ENCODE peak calls at places on chromosomes 5 and 9, in ten cellular contexts. One of them, this sample, is unnamed.
A peak's percentile ranks its signal among the peaks of the same experiment; 100 is the strongest.

GRCh38 chr9:114911167-114911821 is 19.1 kb downstream of the TNFSF8 start:
- DNase-seq in upper lobe of right lung: no peak
- DNase-seq in glutamatergic neuron: no peak
- DNase-seq in cardiac fibroblast: peak; percentile 70
- DNase-seq in mammary epithelial cell: peak; percentile 48
- DNase-seq in nephron progenitor cell: peak; percentile 11
- DNase-seq in B cell: no peak
- DNase-seq in HCT116: no peak
- DNase-seq in psoas muscle: no peak
- DNase-seq in activated CD8-positive, alpha-beta T cell treated with anti-CD3 and anti-CD28 coated beads for 36 hours: no peak
- DNase-seq in this sample: no peak

GRCh38 chr9:88979021-88979420 is 12.2 kb upstream of the S1PR3 start:
- DNase-seq in upper lobe of right lung: no peak
- DNase-seq in glutamatergic neuron: no peak
- DNase-seq in cardiac fibroblast: no peak
- DNase-seq in mammary epithelial cell: no peak
- DNase-seq in nephron progenitor cell: no peak
- DNase-seq in B cell: no peak
- DNase-seq in HCT116: no peak
- DNase-seq in psoas muscle: no peak
- DNase-seq in activated CD8-positive, alpha-beta T cell treated with anti-CD3 and anti-CD28 coated beads for 36 hours: no peak
- DNase-seq in this sample: no peak

GRCh38 chr5:27571681-27572080 is 533.3 kb upstream of the CDH9 start:
- DNase-seq in upper lobe of right lung: no peak
- DNase-seq in glutamatergic neuron: no peak
- DNase-seq in cardiac fibroblast: peak; percentile 4
- DNase-seq in mammary epithelial cell: no peak
- DNase-seq in nephron progenitor cell: no peak
- DNase-seq in B cell: no peak
- DNase-seq in HCT116: no peak
- DNase-seq in psoas muscle: no peak
- DNase-seq in activated CD8-positive, alpha-beta T cell treated with anti-CD3 and anti-CD28 coated beads for 36 hours: no peak
- DNase-seq in this sample: no peak

GRCh38 chr5:159854916-159855315 is 61.4 kb upstream of the ADRA1B start:
- DNase-seq in upper lobe of right lung: no peak
- DNase-seq in glutamatergic neuron: no peak
- DNase-seq in cardiac fibroblast: peak; percentile 48
- DNase-seq in mammary epithelial cell: no peak
- DNase-seq in nephron progenitor cell: no peak
- DNase-seq in B cell: no peak
- DNase-seq in HCT116: no peak
- DNase-seq in psoas muscle: peak; percentile 18
- DNase-seq in activated CD8-positive, alpha-beta T cell treated with anti-CD3 and anti-CD28 coated beads for 36 hours: no peak
- DNase-seq in this sample: no peak

GRCh38 chr9:126953089-126953809 is 38.7 kb downstream of the RALGPS1 start:
- DNase-seq in upper lobe of right lung: no peak
- DNase-seq in glutamatergic neuron: no peak
- DNase-seq in cardiac fibroblast: peak; percentile 48
- DNase-seq in mammary epithelial cell: no peak
- DNase-seq in nephron progenitor cell: no peak
- DNase-seq in B cell: no peak
- DNase-seq in HCT116: no peak
- DNase-seq in psoas muscle: no peak
- DNase-seq in activated CD8-positive, alpha-beta T cell treated with anti-CD3 and anti-CD28 coated beads for 36 hours: no peak
- DNase-seq in this sample: no peak

GRCh38 chr5:4036861-4037260 is 441.2 kb downstream of the IRX1 start:
- DNase-seq in upper lobe of right lung: no peak
- DNase-seq in glutamatergic neuron: no peak
- DNase-seq in cardiac fibroblast: no peak
- DNase-seq in mammary epithelial cell: no peak
- DNase-seq in nephron progenitor cell: no peak
- DNase-seq in B cell: no peak
- DNase-seq in HCT116: no peak
- DNase-seq in psoas muscle: no peak
- DNase-seq in activated CD8-positive, alpha-beta T cell treated with anti-CD3 and anti-CD28 coated beads for 36 hours: no peak
- DNase-seq in this sample: no peak

GRCh38 chr5:103397996-103398581 is 139.5 kb downstream of the MACIR start:
- DNase-seq in upper lobe of right lung: no peak
- DNase-seq in glutamatergic neuron: no peak
- DNase-seq in cardiac fibroblast: no peak
- DNase-seq in mammary epithelial cell: no peak
- DNase-seq in nephron progenitor cell: no peak
- DNase-seq in B cell: no peak
- DNase-seq in HCT116: no peak
- DNase-seq in psoas muscle: no peak
- DNase-seq in activated CD8-positive, alpha-beta T cell treated with anti-CD3 and anti-CD28 coated beads for 36 hours: no peak
- DNase-seq in this sample: no peak

GRCh38 chr5:122656107-122656506 is 118.8 kb upstream of the SNX2 start:
- DNase-seq in upper lobe of right lung: no peak
- DNase-seq in glutamatergic neuron: no peak
- DNase-seq in cardiac fibroblast: no peak
- DNase-seq in mammary epithelial cell: no peak
- DNase-seq in nephron progenitor cell: no peak
- DNase-seq in B cell: no peak
- DNase-seq in HCT116: no peak
- DNase-seq in psoas muscle: no peak
- DNase-seq in activated CD8-positive, alpha-beta T cell treated with anti-CD3 and anti-CD28 coated beads for 36 hours: no peak
- DNase-seq in this sample: no peak

GRCh38 chr9:105455836-105456475 is 8.1 kb downstream of the FSD1L start:
- DNase-seq in upper lobe of right lung: no peak
- DNase-seq in glutamatergic neuron: no peak
- DNase-seq in cardiac fibroblast: no peak
- DNase-seq in mammary epithelial cell: no peak
- DNase-seq in nephron progenitor cell: no peak
- DNase-seq in B cell: no peak
- DNase-seq in HCT116: no peak
- DNase-seq in psoas muscle: no peak
- DNase-seq in activated CD8-positive, alpha-beta T cell treated with anti-CD3 and anti-CD28 coated beads for 36 hours: no peak
- DNase-seq in this sample: no peak

GRCh38 chr5:71752441-71753190 is 33.5 kb downstream of the CARTPT start:
- DNase-seq in upper lobe of right lung: no peak
- DNase-seq in glutamatergic neuron: no peak
- DNase-seq in cardiac fibroblast: no peak
- DNase-seq in mammary epithelial cell: no peak
- DNase-seq in nephron progenitor cell: no peak
- DNase-seq in B cell: no peak
- DNase-seq in HCT116: no peak
- DNase-seq in psoas muscle: no peak
- DNase-seq in activated CD8-positive, alpha-beta T cell treated with anti-CD3 and anti-CD28 coated beads for 36 hours: no peak
- DNase-seq in this sample: no peak

GRCh38 chr5:34656700-34657549 is 797 bp downstream of the RAI14 start:
- DNase-seq in upper lobe of right lung: peak; percentile 70
- DNase-seq in glutamatergic neuron: peak; percentile 51
- DNase-seq in cardiac fibroblast: peak; percentile 32
- DNase-seq in mammary epithelial cell: peak; percentile 29
- DNase-seq in nephron progenitor cell: peak; percentile 45
- DNase-seq in B cell: peak; percentile 28
- DNase-seq in HCT116: no peak
- DNase-seq in psoas muscle: peak; percentile 22
- DNase-seq in activated CD8-positive, alpha-beta T cell treated with anti-CD3 and anti-CD28 coated beads for 36 hours: peak; percentile 6
- DNase-seq in this sample: peak; percentile 24

GRCh38 chr5:34658023-34658422 is 1.9 kb downstream of the RAI14 start:
- DNase-seq in upper lobe of right lung: no peak
- DNase-seq in glutamatergic neuron: no peak
- DNase-seq in cardiac fibroblast: peak; percentile 58
- DNase-seq in mammary epithelial cell: no peak
- DNase-seq in nephron progenitor cell: no peak
- DNase-seq in B cell: no peak
- DNase-seq in HCT116: no peak
- DNase-seq in psoas muscle: no peak
- DNase-seq in activated CD8-positive, alpha-beta T cell treated with anti-CD3 and anti-CD28 coated beads for 36 hours: no peak
- DNase-seq in this sample: no peak

GRCh38 chr5:34657550-34657921 is 1.4 kb downstream of the RAI14 start:
- DNase-seq in upper lobe of right lung: no peak
- DNase-seq in glutamatergic neuron: peak; percentile 69
- DNase-seq in cardiac fibroblast: peak; percentile 69
- DNase-seq in mammary epithelial cell: peak; percentile 34
- DNase-seq in nephron progenitor cell: peak; percentile 50
- DNase-seq in B cell: peak; percentile 4
- DNase-seq in HCT116: no peak
- DNase-seq in psoas muscle: peak; percentile 26
- DNase-seq in activated CD8-positive, alpha-beta T cell treated with anti-CD3 and anti-CD28 coated beads for 36 hours: no peak
- DNase-seq in this sample: peak; percentile 11

GRCh38 chr5:34655354-34655991 is 655 bp upstream of the RAI14 start:
- DNase-seq in upper lobe of right lung: peak; percentile 69
- DNase-seq in glutamatergic neuron: peak; percentile 27
- DNase-seq in cardiac fibroblast: peak; percentile 76
- DNase-seq in mammary epithelial cell: peak; percentile 77
- DNase-seq in nephron progenitor cell: peak; percentile 32
- DNase-seq in B cell: peak; percentile 28
- DNase-seq in HCT116: no peak
- DNase-seq in psoas muscle: no peak
- DNase-seq in activated CD8-positive, alpha-beta T cell treated with anti-CD3 and anti-CD28 coated beads for 36 hours: peak; percentile 24
- DNase-seq in this sample: peak; percentile 75

GRCh38 chr5:34656001-34656699 is at the start of gene RAI14:
- DNase-seq in upper lobe of right lung: peak; percentile 93
- DNase-seq in glutamatergic neuron: peak; percentile 79
- DNase-seq in cardiac fibroblast: peak; percentile 82
- DNase-seq in mammary epithelial cell: peak; percentile 80
- DNase-seq in nephron progenitor cell: peak; percentile 85
- DNase-seq in B cell: peak; percentile 30
- DNase-seq in HCT116: peak; percentile 23
- DNase-seq in psoas muscle: peak; percentile 81
- DNase-seq in activated CD8-positive, alpha-beta T cell treated with anti-CD3 and anti-CD28 coated beads for 36 hours: peak; percentile 14
- DNase-seq in this sample: peak; percentile 89
- TF ChIP-seq CTCF in upper lobe of right lung: no peak
- TF ChIP-seq CTCF in glutamatergic neuron: no peak
- TF ChIP-seq CTCF in cardiac fibroblast: no peak
- TF ChIP-seq CTCF in mammary epithelial cell: no peak
- TF ChIP-seq CTCF in nephron progenitor cell: no peak
- TF ChIP-seq CTCF in B cell: no peak
- TF ChIP-seq CTCF in HCT116: no peak
- TF ChIP-seq CTCF in psoas muscle: no peak
- TF ChIP-seq CTCF in activated CD8-positive, alpha-beta T cell treated with anti-CD3 and anti-CD28 coated beads for 36 hours: no peak
- TF ChIP-seq CTCF in this sample: peak; percentile 17

GRCh38 chr9:695252-695651 is 146.2 kb upstream of the DMRT1 start:
- DNase-seq in upper lobe of right lung: no peak
- DNase-seq in glutamatergic neuron: no peak
- DNase-seq in cardiac fibroblast: peak; percentile 5
- DNase-seq in mammary epithelial cell: no peak
- DNase-seq in nephron progenitor cell: no peak
- DNase-seq in B cell: no peak
- DNase-seq in HCT116: no peak
- DNase-seq in psoas muscle: no peak
- DNase-seq in activated CD8-positive, alpha-beta T cell treated with anti-CD3 and anti-CD28 coated beads for 36 hours: no peak
- DNase-seq in this sample: no peak

GRCh38 chr9:694499-695154 is 146.9 kb upstream of the DMRT1 start:
- DNase-seq in upper lobe of right lung: no peak
- DNase-seq in glutamatergic neuron: no peak
- DNase-seq in cardiac fibroblast: peak; percentile 97
- DNase-seq in mammary epithelial cell: peak; percentile 96
- DNase-seq in nephron progenitor cell: no peak
- DNase-seq in B cell: no peak
- DNase-seq in HCT116: no peak
- DNase-seq in psoas muscle: peak; percentile 59
- DNase-seq in activated CD8-positive, alpha-beta T cell treated with anti-CD3 and anti-CD28 coated beads for 36 hours: no peak
- DNase-seq in this sample: no peak

GRCh38 chr9:698937-699336 is 142.6 kb upstream of the DMRT1 start:
- DNase-seq in upper lobe of right lung: no peak
- DNase-seq in glutamatergic neuron: no peak
- DNase-seq in cardiac fibroblast: no peak
- DNase-seq in mammary epithelial cell: no peak
- DNase-seq in nephron progenitor cell: no peak
- DNase-seq in B cell: no peak
- DNase-seq in HCT116: no peak
- DNase-seq in psoas muscle: no peak
- DNase-seq in activated CD8-positive, alpha-beta T cell treated with anti-CD3 and anti-CD28 coated beads for 36 hours: no peak
- DNase-seq in this sample: no peak

GRCh38 chr9:698276-698675 is 143.2 kb upstream of the DMRT1 start:
- DNase-seq in upper lobe of right lung: no peak
- DNase-seq in glutamatergic neuron: no peak
- DNase-seq in cardiac fibroblast: peak; percentile 71
- DNase-seq in mammary epithelial cell: no peak
- DNase-seq in nephron progenitor cell: no peak
- DNase-seq in B cell: no peak
- DNase-seq in HCT116: no peak
- DNase-seq in psoas muscle: no peak
- DNase-seq in activated CD8-positive, alpha-beta T cell treated with anti-CD3 and anti-CD28 coated beads for 36 hours: no peak
- DNase-seq in this sample: no peak

GRCh38 chr9:696332-697090 is 145.0 kb upstream of the DMRT1 start:
- DNase-seq in upper lobe of right lung: no peak
- DNase-seq in glutamatergic neuron: no peak
- DNase-seq in cardiac fibroblast: peak; percentile 85
- DNase-seq in mammary epithelial cell: no peak
- DNase-seq in nephron progenitor cell: no peak
- DNase-seq in B cell: no peak
- DNase-seq in HCT116: no peak
- DNase-seq in psoas muscle: no peak
- DNase-seq in activated CD8-positive, alpha-beta T cell treated with anti-CD3 and anti-CD28 coated beads for 36 hours: no peak
- DNase-seq in this sample: peak; percentile 32
- TF ChIP-seq CTCF in upper lobe of right lung: no peak
- TF ChIP-seq CTCF in glutamatergic neuron: no peak
- TF ChIP-seq CTCF in cardiac fibroblast: peak; percentile 41
- TF ChIP-seq CTCF in mammary epithelial cell: peak; percentile 25
- TF ChIP-seq CTCF in nephron progenitor cell: no peak
- TF ChIP-seq CTCF in B cell: no peak
- TF ChIP-seq CTCF in HCT116: no peak
- TF ChIP-seq CTCF in psoas muscle: peak; percentile 12
- TF ChIP-seq CTCF in activated CD8-positive, alpha-beta T cell treated with anti-CD3 and anti-CD28 coated beads for 36 hours: no peak
- TF ChIP-seq CTCF in this sample: no peak

GRCh38 chr5:115098041-115098702 is 71.5 kb downstream of the TRIM36 start:
- DNase-seq in upper lobe of right lung: no peak
- DNase-seq in glutamatergic neuron: no peak
- DNase-seq in cardiac fibroblast: peak; percentile 70
- DNase-seq in mammary epithelial cell: peak; percentile 45
- DNase-seq in nephron progenitor cell: peak; percentile 23
- DNase-seq in B cell: peak; percentile 60
- DNase-seq in HCT116: peak; percentile 42
- DNase-seq in psoas muscle: no peak
- DNase-seq in activated CD8-positive, alpha-beta T cell treated with anti-CD3 and anti-CD28 coated beads for 36 hours: peak; percentile 54
- DNase-seq in this sample: peak; percentile 52
- TF ChIP-seq CTCF in upper lobe of right lung: peak; percentile 64
- TF ChIP-seq CTCF in glutamatergic neuron: peak; percentile 72
- TF ChIP-seq CTCF in cardiac fibroblast: peak; percentile 75
- TF ChIP-seq CTCF in mammary epithelial cell: peak; percentile 78
- TF ChIP-seq CTCF in nephron progenitor cell: peak; percentile 54
- TF ChIP-seq CTCF in B cell: peak; percentile 83
- TF ChIP-seq CTCF in HCT116: peak; percentile 91
- TF ChIP-seq CTCF in psoas muscle: peak; percentile 59
- TF ChIP-seq CTCF in activated CD8-positive, alpha-beta T cell treated with anti-CD3 and anti-CD28 coated beads for 36 hours: peak; percentile 77
- TF ChIP-seq CTCF in this sample: peak; percentile 76

GRCh38 chr5:7015586-7016256 is 302.5 kb downstream of the TENT4A start:
- DNase-seq in upper lobe of right lung: no peak
- DNase-seq in glutamatergic neuron: no peak
- DNase-seq in cardiac fibroblast: no peak
- DNase-seq in mammary epithelial cell: no peak
- DNase-seq in nephron progenitor cell: peak; percentile 15
- DNase-seq in B cell: no peak
- DNase-seq in HCT116: no peak
- DNase-seq in psoas muscle: no peak
- DNase-seq in activated CD8-positive, alpha-beta T cell treated with anti-CD3 and anti-CD28 coated beads for 36 hours: no peak
- DNase-seq in this sample: peak; percentile 13

GRCh38 chr5:7018144-7018543 is 304.9 kb downstream of the TENT4A start:
- DNase-seq in upper lobe of right lung: no peak
- DNase-seq in glutamatergic neuron: no peak
- DNase-seq in cardiac fibroblast: no peak
- DNase-seq in mammary epithelial cell: no peak
- DNase-seq in nephron progenitor cell: no peak
- DNase-seq in B cell: no peak
- DNase-seq in HCT116: no peak
- DNase-seq in psoas muscle: no peak
- DNase-seq in activated CD8-positive, alpha-beta T cell treated with anti-CD3 and anti-CD28 coated beads for 36 hours: no peak
- DNase-seq in this sample: no peak

GRCh38 chr5:7017004-7017770 is 304.0 kb downstream of the TENT4A start:
- DNase-seq in upper lobe of right lung: no peak
- DNase-seq in glutamatergic neuron: peak; percentile 66
- DNase-seq in cardiac fibroblast: no peak
- DNase-seq in mammary epithelial cell: no peak
- DNase-seq in nephron progenitor cell: no peak
- DNase-seq in B cell: no peak
- DNase-seq in HCT116: no peak
- DNase-seq in psoas muscle: no peak
- DNase-seq in activated CD8-positive, alpha-beta T cell treated with anti-CD3 and anti-CD28 coated beads for 36 hours: no peak
- DNase-seq in this sample: no peak

GRCh38 chr5:7018601-7019000 is 305.4 kb downstream of the TENT4A start:
- DNase-seq in upper lobe of right lung: no peak
- DNase-seq in glutamatergic neuron: no peak
- DNase-seq in cardiac fibroblast: no peak
- DNase-seq in mammary epithelial cell: no peak
- DNase-seq in nephron progenitor cell: no peak
- DNase-seq in B cell: no peak
- DNase-seq in HCT116: no peak
- DNase-seq in psoas muscle: no peak
- DNase-seq in activated CD8-positive, alpha-beta T cell treated with anti-CD3 and anti-CD28 coated beads for 36 hours: no peak
- DNase-seq in this sample: no peak
- TF ChIP-seq CTCF in upper lobe of right lung: no peak
- TF ChIP-seq CTCF in glutamatergic neuron: peak; percentile 16
- TF ChIP-seq CTCF in cardiac fibroblast: no peak
- TF ChIP-seq CTCF in mammary epithelial cell: no peak
- TF ChIP-seq CTCF in nephron progenitor cell: no peak
- TF ChIP-seq CTCF in B cell: no peak
- TF ChIP-seq CTCF in HCT116: no peak
- TF ChIP-seq CTCF in psoas muscle: no peak
- TF ChIP-seq CTCF in activated CD8-positive, alpha-beta T cell treated with anti-CD3 and anti-CD28 coated beads for 36 hours: no peak
- TF ChIP-seq CTCF in this sample: no peak

This sample was measured in body of pancreas.